ENCODE peak calls at places on chromosomes 16 and 17, in nine cellular contexts. W is transverse colon, X is PC-9, R is HCT116, B is colonic mucosa, A is IMR-90, O is fibroblast of lung, P is heart left ventricle, G is body of pancreas. F is an unnamed sample.

GRCh38 chr17:32575865-32576264 is 89.1 kb downstream of the CDK5R1 start:
- DNase-seq in B (no peak), G (no peak), X (no peak), P (no peak), R (no peak), W (no peak), A (no peak), O (no peak), F (no peak)

GRCh38 chr17:67365762-67366192 is 600 bp downstream of the PSMD12 start:
- DNase-seq in X (peak; percentile 66), B (no peak), G (no peak), A (peak; percentile 78), W (no peak), O (peak; percentile 71), P (no peak), R (no peak), F (no peak)

GRCh38 chr17:11487469-11487868 is 110.8 kb upstream of the DNAH9 start:
- DNase-seq in W (no peak), A (no peak), O (no peak), G (no peak), X (no peak), P (no peak), B (no peak), R (no peak), F (peak; percentile 96)

GRCh38 chr16:75593308-75593707 is 27.1 kb downstream of the GABARAPL2 start:
- DNase-seq in A (no peak), R (no peak), P (no peak), X (no peak), O (no peak), G (no peak), W (no peak), B (no peak), F (peak; percentile 28)

GRCh38 chr17:8159032-8159400 is 3.7 kb downstream of the VAMP2 start:
- DNase-seq in P (no peak), O (no peak), B (no peak), G (no peak), W (no peak), A (no peak), R (no peak), X (no peak), F (no peak)

GRCh38 chr17:47615766-47616424 is 33.8 kb upstream of the KPNB1 start:
- DNase-seq in X (peak; percentile 49), B (no peak), G (no peak), O (peak; percentile 71), R (peak; percentile 52), W (no peak), A (peak; percentile 62), P (no peak), F (peak; percentile 51)

GRCh38 chr16:48525201-48526057 is 84.6 kb downstream of the N4BP1 start:
- DNase-seq in X (no peak), A (no peak), O (no peak), R (no peak), W (no peak), G (no peak), B (no peak), P (no peak), F (no peak)

GRCh38 chr16:49586466-49586865 is 212.9 kb downstream of the C16orf78 start:
- DNase-seq in X (no peak), W (no peak), R (no peak), P (no peak), A (no peak), O (no peak), G (no peak), B (no peak), F (no peak)

GRCh38 chr16:87057291-87057881 is 259.8 kb downstream of the C16orf95 start:
- DNase-seq in R (peak; percentile 35), X (no peak), G (no peak), A (no peak), B (no peak), O (peak; percentile 27), W (no peak), P (no peak), F (no peak)
- TF ChIP-seq CTCF in R (peak; percentile 48), X (no peak), G (no peak), A (peak; percentile 10), B (no peak), O (peak; percentile 35), W (no peak), P (peak; percentile 22), F (peak; percentile 34)

DNA sequence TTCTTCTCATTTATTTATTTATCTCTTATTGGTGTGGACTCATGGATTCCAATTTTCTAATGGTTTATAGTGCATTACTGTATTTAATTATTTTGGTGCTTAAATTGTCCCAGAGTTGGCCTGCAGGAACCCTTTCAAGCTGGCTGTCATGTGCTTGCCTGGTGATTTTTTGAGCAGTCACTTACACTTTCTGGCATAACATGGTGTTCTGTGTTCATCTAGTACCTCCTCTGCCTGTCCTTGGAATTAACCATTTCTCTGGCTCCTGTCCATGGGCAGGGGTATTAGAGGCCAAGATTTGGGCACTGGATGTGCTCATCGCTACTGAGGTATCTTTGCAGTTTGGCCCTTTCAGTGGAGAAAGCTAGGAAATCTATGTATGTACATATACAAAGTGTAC is 67.0 kb downstream of the CLEC16A start:
- DNase-seq in X (no peak), B (no peak), O (no peak), G (no peak), W (no peak), P (no peak), R (no peak), A (no peak), F (no peak)
- H3K27ac ChIP-seq in X (no peak overlapping the region), B (no peak overlapping the region), O (no peak overlapping the region), G (no peak overlapping the region), W (no peak overlapping the region), P (peak overlapping the region; percentile 42), R (no peak overlapping the region), A (no peak overlapping the region), F (no peak overlapping the region)

DNA sequence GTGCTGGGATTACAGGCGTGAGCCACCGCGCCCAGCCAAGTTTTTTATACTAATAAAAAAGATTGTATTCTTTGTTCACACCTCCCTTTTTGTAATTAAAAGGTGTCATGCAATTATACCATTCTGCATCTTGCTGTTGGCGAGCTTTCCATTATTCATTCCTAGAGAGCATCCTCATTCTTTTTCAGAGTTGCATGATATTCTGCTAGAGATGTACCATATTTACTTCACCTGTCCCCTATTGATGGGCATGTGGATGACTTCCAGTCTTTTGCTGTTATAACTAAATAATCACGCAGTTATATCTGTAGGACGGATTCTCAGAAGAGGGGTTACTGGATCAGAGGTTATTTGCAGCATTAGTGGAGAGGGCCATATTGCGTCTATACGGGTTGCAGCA is 17.0 kb downstream of the SGSM2 start:
- DNase-seq in O (no peak), P (no peak), X (no peak), A (no peak), R (no peak), B (no peak), W (no peak), G (no peak), F (no peak)
- TF ChIP-seq CTCF in O (no peak), P (no peak), X (no peak), A (no peak), R (no peak), B (no peak), W (no peak), G (no peak), F (no peak)

GRCh38 chr17:59752446-59752845 is 45.0 kb downstream of the VMP1 start:
- DNase-seq in O (no peak), A (peak; percentile 56), R (no peak), P (no peak), B (no peak), W (no peak), G (no peak), X (no peak), F (no peak)

GRCh38 chr17:59752922-59753321 is 45.5 kb downstream of the VMP1 start:
- DNase-seq in R (no peak), B (no peak), W (no peak), A (no peak), G (no peak), P (no peak), O (no peak), X (no peak), F (no peak)

GRCh38 chr17:59756236-59756818 is 48.9 kb downstream of the VMP1 start:
- DNase-seq in P (no peak), B (no peak), O (peak; percentile 75), A (peak; percentile 74), G (no peak), W (no peak), X (peak; percentile 97), R (peak; percentile 94), F (no peak)

GRCh38 chr17:59753522-59754467 is 46.3 kb downstream of the VMP1 start:
- DNase-seq in A (peak; percentile 93), G (no peak), W (no peak), X (peak; percentile 79), O (peak; percentile 95), P (no peak), B (peak; percentile 47), R (peak; percentile 88), F (peak; percentile 92)

GRCh38 chr17:59754547-59754946 is 47.1 kb downstream of the VMP1 start:
- DNase-seq in G (no peak), O (peak; percentile 96), X (peak; percentile 99), R (peak; percentile 99), W (no peak), A (peak; percentile 98), P (no peak), B (no peak), F (peak; percentile 84)
- H3K27ac ChIP-seq in G (peak overlapping the region; percentile 25), O (peak overlapping the region; percentile 64), X (peak overlapping the region; percentile 99), R (peak overlapping the region; percentile 91), W (peak overlapping the region; percentile 60), A (peak overlapping the region; percentile 99), P (peak overlapping the region; percentile 36), B (peak overlapping the region; percentile 48), F (peak overlapping the region; percentile 72)

GRCh38 chr16:88408561-88408960 is 25.8 kb downstream of the ZNF469 start:
- DNase-seq in B (no peak), P (no peak), R (no peak), W (no peak), X (no peak), A (no peak), G (no peak), O (no peak), F (no peak)
- TF ChIP-seq CTCF in B (no peak), P (no peak), R (no peak), W (no peak), X (no peak), A (no peak), G (no peak), O (no peak), F (no peak)

DNA sequence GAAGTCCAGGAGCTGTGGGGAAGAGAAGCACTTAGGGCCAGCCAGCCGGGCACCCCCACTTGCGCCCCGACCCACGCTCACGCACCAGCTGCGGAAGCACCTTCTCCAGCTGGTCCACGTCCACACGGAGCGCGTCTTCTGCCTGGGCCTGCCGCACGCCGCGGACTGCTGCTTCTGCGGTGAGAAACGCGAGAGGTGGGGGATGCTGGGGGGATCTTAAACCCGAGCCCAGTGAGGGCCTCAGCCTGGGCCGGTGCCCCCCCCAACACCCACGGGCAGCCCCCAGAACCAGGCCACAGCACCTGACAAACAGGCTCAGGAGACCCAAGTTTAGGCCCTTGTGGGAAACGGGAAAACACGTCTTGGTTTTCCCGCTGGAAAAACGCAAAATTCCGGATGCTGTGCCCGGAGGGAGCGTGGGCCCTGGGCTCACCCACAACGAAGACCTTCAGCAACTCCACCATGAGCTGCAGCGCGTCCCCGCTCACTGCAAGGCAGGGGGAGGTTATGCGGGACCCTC is 3.4 kb downstream of the CENPX start:
- DNase-seq in W (no peak), B (no peak), P (no peak), G (no peak), O (no peak), R (no peak), X (no peak), A (no peak), F (no peak)
- H3K27ac ChIP-seq in W (no peak overlapping the region), B (no peak overlapping the region), P (no peak overlapping the region), G (no peak overlapping the region), O (no peak overlapping the region), R (peak overlapping the region; percentile 36), X (no peak overlapping the region), A (no peak overlapping the region), F (no peak overlapping the region)